ENCODE peak calls at places on chromosomes 2 and 18, in ten cellular contexts. Q is 8988T; A is iPS DF 6.9; Y is nephron progenitor cell; P is activated effector memory CD4-positive, alpha-beta T cell treated with anti-CD3 and anti-CD28 coated beads, Interleukin-2, amount 50 U/mL, for 16 hours; L is GM12891; B is globus pallidus; Z is stimulated activated CD4-positive, alpha-beta T cell treated with anti-CD3 and anti-CD28 coated beads, Interleukin-12 subunit alpha, Interleukin-12 subunit beta, amount 100 ng/mL, for 4 hours; E is posterior cingulate gyrus; O is activated CD4-positive, alpha-beta T cell treated with anti-CD3 and anti-CD28 coated beads for 1 hour. X is an unnamed sample.

GRCh38 chr2:43021791-43022500 is 204.5 kb downstream of the ZFP36L2 start:
- DNase-seq in Q (no peak), A (no peak), Y (no peak), P (no peak), L (no peak), B (peak), Z (no peak), E (peak), O (no peak), X (no peak)

GRCh38 chr2:54942373-54942772 is 107.9 kb downstream of the RTN4 start:
- DNase-seq in Q (no peak), A (no peak), Y (no peak), P (no peak), L (no peak), B (no peak), Z (no peak), E (no peak), O (no peak), X (no peak)

GRCh38 chr2:168566974-168567650 is 111.0 kb downstream of the CERS6 start:
- DNase-seq in Q (no peak), A (no peak), Y (no peak), P (no peak), L (no peak), B (no peak), Z (no peak), E (no peak), O (no peak), X (no peak)

GRCh38 chr2:206064077-206064476 is 21.9 kb downstream of the INO80D start:
- DNase-seq in Q (no peak), A (no peak), Y (no peak), P (no peak), L (no peak), B (no peak), Z (no peak), E (no peak), O (no peak), X (no peak)

GRCh38 chr2:172928754-172929153 is 146.9 kb upstream of the MAP3K20 start:
- DNase-seq in Q (no peak), A (no peak), Y (no peak), P (no peak), L (no peak), B (no peak), Z (no peak), E (no peak), O (no peak), X (no peak)

GRCh38 chr18:3383381-3383915 is 66.5 kb upstream of the TGIF1 start:
- DNase-seq in Q (no peak), A (no peak), Y (no peak), P (no peak), L (no peak), B (no peak), Z (no peak), E (no peak), O (no peak), X (peak)

GRCh38 chr2:176189666-176190641 is 1.5 kb downstream of the HOXD1 start:
- DNase-seq in Q (no peak), A (no peak), Y (peak), P (no peak), L (no peak), B (peak), Z (no peak), E (no peak), O (no peak), X (no peak)

GRCh38 chr2:210537021-210537650 is 19.3 kb upstream of the CPS1 start:
- DNase-seq in Q (no peak), A (no peak), Y (no peak), P (no peak), L (no peak), B (no peak), Z (no peak), E (no peak), O (no peak), X (no peak)

GRCh38 chr18:61107107-61107506 is 226.1 kb upstream of the CDH20 start:
- DNase-seq in Q (no peak), A (no peak), Y (no peak), P (no peak), L (no peak), B (no peak), Z (no peak), E (no peak), O (no peak), X (no peak)

GRCh38 chr18:23970161-23971153 is 44.1 kb upstream of the TTC39C start:
- DNase-seq in Q (no peak), A (no peak), Y (no peak), P (peak), L (no peak), B (no peak), Z (no peak), E (no peak), O (peak), X (no peak)

GRCh38 chr2:99615247-99615771 is 125.5 kb upstream of the REV1 start:
- DNase-seq in Q (peak), A (no peak), Y (no peak), P (no peak), L (no peak), B (peak), Z (no peak), E (peak), O (no peak), X (no peak)

GRCh38 chr2:11051280-11051679 is 104.0 kb upstream of the SLC66A3 start:
- DNase-seq in Q (no peak), A (no peak), Y (no peak), P (no peak), L (no peak), B (no peak), Z (no peak), E (no peak), O (no peak), X (no peak)

X was measured in NT2/D1.